ENCODE peak calls at places on chromosomes 7 and 10, in nine cellular contexts. T is heart right ventricle, E is fibroblast of lung, W is Right ventricle myocardium inferior, J is T-helper 2 cell, M is cerebellar nuclear complex, O is C1 segment of cervical spinal cord, B is renal cortical epithelial cell, P is Calu3. F is an unnamed sample.

GRCh38 chr7:159056722-159057121 is 87.9 kb downstream of the VIPR2 start:
- DNase-seq in T (no peak), E (no peak), W (no peak), J (no peak), M (no peak), O (no peak), B (no peak), P (no peak), F (no peak)

GRCh38 chr7:101165075-101165957 is at the start of gene VGF:
- DNase-seq in T (peak; percentile 93), E (peak; percentile 92), W (peak; percentile 96), J (peak; percentile 90), M (peak; percentile 74), O (peak; percentile 53), B (peak; percentile 69), P (peak; percentile 85), F (peak; percentile 96)

GRCh38 chr7:11256501-11256900 is 282.8 kb downstream of the PHF14 start:
- DNase-seq in T (no peak), E (no peak), W (no peak), J (no peak), M (no peak), O (no peak), B (no peak), P (no peak), F (no peak)

GRCh38 chr7:95595825-95596182 is 512 bp downstream of the PDK4 start:
- DNase-seq in T (no peak), E (no peak), W (no peak), J (no peak), M (no peak), O (no peak), B (no peak), P (no peak), F (no peak)

GRCh38 chr10:76324283-76324682 is 892.9 kb downstream of the LRMDA start:
- DNase-seq in T (peak; percentile 44), E (peak; percentile 3), W (peak; percentile 73), J (no peak), M (peak; percentile 18), O (no peak), B (no peak), P (no peak), F (peak; percentile 64)

GRCh38 chr7:137626469-137627067 is 220.2 kb downstream of the DGKI start:
- DNase-seq in T (no peak), E (peak; percentile 59), W (no peak), J (no peak), M (no peak), O (no peak), B (peak; percentile 49), P (peak; percentile 48), F (no peak)

GRCh38 chr10:28382520-28383269 is 79.8 kb upstream of the MPP7 start:
- DNase-seq in T (no peak), E (peak; percentile 19), W (no peak), J (no peak), M (no peak), O (no peak), B (no peak), P (no peak), F (no peak)

GRCh38 chr10:100038561-100039071 is 28.9 kb upstream of the DNMBP start:
- DNase-seq in T (peak; percentile 21), E (no peak), W (no peak), J (no peak), M (no peak), O (no peak), B (no peak), P (peak; percentile 8), F (no peak)

GRCh38 chr7:80218723-80219122 is 84.1 kb downstream of the GNAI1 start:
- DNase-seq in T (no peak), E (peak; percentile 74), W (no peak), J (no peak), M (no peak), O (no peak), B (peak; percentile 89), P (no peak), F (no peak)

GRCh38 chr10:100342627-100342972 is 4.4 kb upstream of the SCD start:
- DNase-seq in T (no peak), E (no peak), W (no peak), J (no peak), M (no peak), O (no peak), B (no peak), P (no peak), F (no peak)

GRCh38 chr7:7911756-7912155 is 56.8 kb upstream of the GLCCI1 start:
- DNase-seq in T (no peak), E (no peak), W (no peak), J (no peak), M (no peak), O (no peak), B (no peak), P (peak; percentile 21), F (no peak)

GRCh38 chr7:35624299-35625186 is 70.4 kb downstream of the HERPUD2 start:
- DNase-seq in T (peak; percentile 10), E (peak; percentile 39), W (no peak), J (no peak), M (no peak), O (no peak), B (peak; percentile 32), P (peak; percentile 68), F (peak; percentile 34)

GRCh38 chr7:5564894-5565293 is 141.3 kb upstream of the TNRC18 start:
- DNase-seq in T (no peak), E (no peak), W (no peak), J (no peak), M (no peak), O (no peak), B (no peak), P (no peak), F (no peak)

GRCh38 chr10:28060031-28060607 is 61.2 kb upstream of the ODAD2 start:
- DNase-seq in T (no peak), E (no peak), W (no peak), J (no peak), M (no peak), O (no peak), B (peak; percentile 9), P (no peak), F (no peak)

GRCh38 chr7:30510124-30511074 is 5.8 kb upstream of the GGCT start:
- DNase-seq in T (no peak), E (peak; percentile 59), W (no peak), J (no peak), M (peak; percentile 2), O (no peak), B (peak; percentile 57), P (peak; percentile 63), F (no peak)

GRCh38 chr7:85167636-85168035 is 19.2 kb downstream of the SEMA3D start:
- DNase-seq in T (no peak), E (no peak), W (no peak), J (no peak), M (no peak), O (no peak), B (no peak), P (no peak), F (no peak)

GRCh38 chr7:154672659-154673415 is 330.1 kb downstream of the PAXIP1 start:
- DNase-seq in T (no peak), E (no peak), W (no peak), J (no peak), M (no peak), O (no peak), B (no peak), P (no peak), F (no peak)

GRCh38 chr7:7790041-7790751 is 71.8 kb upstream of the RPA3 start:
- DNase-seq in T (no peak), E (no peak), W (no peak), J (no peak), M (no peak), O (no peak), B (peak; percentile 33), P (no peak), F (no peak)

GRCh38 chr10:95242581-95243317 is 48.1 kb downstream of the PDLIM1 start:
- DNase-seq in T (no peak), E (peak; percentile 69), W (no peak), J (no peak), M (no peak), O (no peak), B (peak; percentile 57), P (peak; percentile 42), F (no peak)

GRCh38 chr10:102612964-102613275 is 31.4 kb upstream of the TRIM8 start:
- DNase-seq in T (no peak), E (no peak), W (no peak), J (peak; percentile 25), M (no peak), O (no peak), B (no peak), P (no peak), F (no peak)

GRCh38 chr10:128485701-128486235 is 359.5 kb upstream of the MKI67 start:
- DNase-seq in T (no peak), E (no peak), W (no peak), J (no peak), M (no peak), O (no peak), B (no peak), P (no peak), F (no peak)

GRCh38 chr10:24202181-24202570 is 6.8 kb upstream of the KIAA1217 start:
- DNase-seq in T (no peak), E (no peak), W (no peak), J (no peak), M (no peak), O (no peak), B (peak; percentile 43), P (no peak), F (no peak)

GRCh38 chr10:13416760-13417159 is 68.7 kb upstream of the SEPHS1 start:
- DNase-seq in T (no peak), E (no peak), W (no peak), J (no peak), M (no peak), O (no peak), B (no peak), P (no peak), F (no peak)

GRCh38 chr10:3852147-3852904 is 67.3 kb upstream of the KLF6 start:
- DNase-seq in T (no peak), E (peak; percentile 99), W (no peak), J (peak; percentile 56), M (no peak), O (no peak), B (peak; percentile 100), P (peak; percentile 80), F (peak; percentile 46)

GRCh38 chr7:104552102-104552501 is 223.7 kb downstream of the LHFPL3 start:
- DNase-seq in T (peak; percentile 15), E (peak; percentile 6), W (no peak), J (no peak), M (no peak), O (no peak), B (peak; percentile 28), P (peak; percentile 34), F (peak; percentile 37)

GRCh38 chr7:124930655-124931597 is 1.3 kb upstream of the POT1 start:
- DNase-seq in T (no peak), E (no peak), W (no peak), J (no peak), M (no peak), O (no peak), B (no peak), P (no peak), F (no peak)

GRCh38 chr7:156676263-156676662 is 35.7 kb downstream of the RNF32 start:
- DNase-seq in T (no peak), E (no peak), W (no peak), J (no peak), M (no peak), O (no peak), B (no peak), P (no peak), F (no peak)

GRCh38 chr7:100671353-100672327 is 1.9 kb upstream of the GNB2 start:
- DNase-seq in T (no peak), E (no peak), W (no peak), J (no peak), M (no peak), O (no peak), B (no peak), P (no peak), F (no peak)

GRCh38 chr10:5514226-5514881 is 10.4 kb upstream of the CALML3 start:
- DNase-seq in T (no peak), E (no peak), W (no peak), J (no peak), M (no peak), O (no peak), B (no peak), P (no peak), F (no peak)

GRCh38 chr7:77917500-77918262 is 119.1 kb downstream of the PHTF2 start:
- DNase-seq in T (no peak), E (no peak), W (no peak), J (no peak), M (no peak), O (no peak), B (no peak), P (no peak), F (no peak)

GRCh38 chr10:62422068-62422590 is 48.0 kb downstream of the ZNF365 start:
- DNase-seq in T (no peak), E (peak; percentile 66), W (no peak), J (no peak), M (no peak), O (no peak), B (peak; percentile 80), P (no peak), F (no peak)

F was measured in left ventricle myocardium superior.